ENCODE peak calls at places on chromosomes 12 and 14, in six cellular contexts. D is frontal cortex; F is putamen; X is cardiac muscle cell; G is activated CD4-positive, alpha-beta T cell treated with anti-CD3 and anti-CD28 coated beads, Interleukin-2, amount 10 ng/mL, durations not matched to agents 7 days and 5 days; V is stimulated activated CD4-positive, alpha-beta T cell treated with anti-CD3 and anti-CD28 coated beads, Interleukin-2, amount 100 ng/mL, for 24 hours. Q is an unnamed sample.

GRCh38 chr14:61470261-61470953 is 149.0 kb downstream of the PRKCH start:
- DNase-seq in D (no peak), F (no peak), X (peak), G (no peak), V (peak), Q (peak)

GRCh38 chr12:105083041-105083440 is 1.2 kb downstream of the ALDH1L2 start:
- DNase-seq in D (no peak), F (no peak), X (peak), G (no peak), V (no peak), Q (no peak)

GRCh38 chr12:94550964-94551363 is 91.3 kb upstream of the CEP83 start:
- DNase-seq in D (no peak), F (no peak), X (no peak), G (no peak), V (no peak), Q (no peak)

GRCh38 chr12:19066471-19067001 is 63.0 kb upstream of the PLEKHA5 start:
- DNase-seq in D (no peak), F (no peak), X (no peak), G (no peak), V (no peak), Q (peak)

GRCh38 chr12:110536834-110537604 is 34.9 kb downstream of the RAD9B start:
- DNase-seq in D (no peak), F (no peak), X (no peak), G (no peak), V (no peak), Q (no peak)

GRCh38 chr12:100826323-100826722 is 31.7 kb downstream of the ANO4 start:
- DNase-seq in D (no peak), F (peak), X (peak), G (peak), V (no peak), Q (peak)

GRCh38 chr14:92397140-92397815 is 74.3 kb downstream of the SLC24A4 start:
- DNase-seq in D (no peak), F (no peak), X (peak), G (no peak), V (no peak), Q (peak)

GRCh38 chr14:67426983-67427601 is 15.1 kb upstream of the PLEK2 start:
- DNase-seq in D (peak), F (peak), X (peak), G (peak), V (peak), Q (peak)

GRCh38 chr14:103894723-103895059 is 33.6 kb upstream of the TDRD9 start:
- DNase-seq in D (no peak), F (no peak), X (no peak), G (no peak), V (no peak), Q (no peak)

GRCh38 chr14:55752580-55753365 is 172.8 kb downstream of the KTN1 start:
- DNase-seq in D (no peak), F (no peak), X (peak), G (no peak), V (no peak), Q (peak)

Q was measured in kidney tubule cell.